ENCODE peak calls at places on chromosomes 2 and 18, in nine cellular contexts. Y is adrenal gland, T is Peyer's patch, X is transverse colon, B is uterus, O is IMR-90, L is HepG2, R is K562, D is ovary. Q is an unnamed sample. For H3K36me3 and H3K4me1, the result is how much of the 10 kb centered on the place peaks cover.

GRCh38 chr2:239991689-239992314 is 33.3 kb downstream of the NDUFA10 start:
- DNase-seq in Y (peak), T (no peak), X (no peak), B (no peak), O (peak), L (peak), R (peak), D (no peak), Q (no peak)

GRCh38 chr18:11955299-11956029 is 25.8 kb upstream of the IMPA2 start:
- DNase-seq in Y (peak), T (no peak), X (peak), B (peak), O (peak), L (peak), R (peak), D (no peak), Q (no peak)

GRCh38 chr2:39837856-39838453 is 58.9 kb upstream of the THUMPD2 start:
- DNase-seq in Y (peak), T (no peak), X (no peak), B (no peak), O (peak), L (peak), R (peak), D (no peak), Q (no peak)

GRCh38 chr2:239630618-239631286 is 229.9 kb upstream of the HDAC4 start:
- DNase-seq in Y (peak), T (no peak), X (no peak), B (peak), O (peak), L (no peak), R (no peak), D (no peak), Q (peak)

GRCh38 chr2:203740741-203741363 is 34.4 kb downstream of the CD28 start:
- DNase-seq in Y (no peak), T (no peak), X (no peak), B (no peak), O (peak), L (no peak), R (no peak), D (no peak), Q (no peak)

GRCh38 chr2:64354857-64355680 is 98.9 kb upstream of the LGALSL start:
- DNase-seq in Y (peak), T (no peak), X (no peak), B (no peak), O (peak), L (no peak), R (peak), D (no peak), Q (no peak)

GRCh38 chr2:226680674-226681073 is 118.9 kb downstream of the IRS1 start:
- DNase-seq in Y (no peak), T (no peak), X (no peak), B (no peak), O (no peak), L (peak), R (no peak), D (no peak), Q (no peak)

GRCh38 chr2:195898505-195898904 is 170.1 kb downstream of the DNAH7 start:
- DNase-seq in Y (peak), T (no peak), X (peak), B (peak), O (peak), L (peak), R (no peak), D (peak), Q (no peak)

GRCh38 chr2:241799522-241800197 is 9.3 kb upstream of the NEU4 start:
- DNase-seq in Y (no peak), T (no peak), X (peak), B (peak), O (no peak), L (no peak), R (no peak), D (peak), Q (no peak)

DNA sequence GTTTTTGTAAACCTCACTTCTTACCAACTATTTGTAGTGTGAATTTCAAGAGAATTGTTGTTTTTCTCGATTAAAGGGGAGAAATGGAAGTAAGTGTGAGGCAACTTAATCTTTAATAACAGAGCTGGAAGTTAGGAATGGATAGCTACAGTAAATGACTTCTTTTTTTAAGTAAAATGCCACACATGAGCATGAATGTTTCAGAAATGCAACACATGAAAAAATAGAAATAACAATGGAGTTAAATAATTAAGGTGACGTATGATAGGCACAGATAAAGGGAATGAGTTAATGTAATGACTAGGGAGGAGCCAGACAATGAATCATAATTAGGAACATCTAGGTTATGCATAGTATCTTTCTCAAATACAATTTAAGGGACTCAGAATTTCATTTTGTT is 3.4 kb downstream of the REL start:
- DNase-seq in Y (no peak), T (no peak), X (no peak), B (no peak), O (peak), L (no peak), R (no peak), D (no peak), Q (no peak)
- TF ChIP-seq POLR2A in Y (no peak), T (no peak), X (no peak), B (no peak), O (no peak), L (no peak), R (no peak), D (no peak), Q (no peak)

GRCh38 chr2:150483532-150483931 is 3.9 kb downstream of the RND3 start:
- DNase-seq in Y (no peak), T (no peak), X (no peak), B (no peak), O (no peak), L (no peak), R (no peak), D (no peak), Q (no peak)
- H3K36me3 ChIP-seq in Y (under half), T (under half), X (under half), B (under half), O (under half), L (under half), R (under half), D (under half), Q (under half)

GRCh38 chr2:36455788-36456187 is 100.2 kb downstream of the CRIM1 start:
- DNase-seq in Y (no peak), T (no peak), X (no peak), B (no peak), O (peak), L (no peak), R (no peak), D (no peak), Q (no peak)

GRCh38 chr2:36452279-36452678 is 96.7 kb downstream of the CRIM1 start:
- DNase-seq in Y (no peak), T (no peak), X (no peak), B (no peak), O (peak), L (no peak), R (no peak), D (no peak), Q (no peak)

GRCh38 chr2:36456227-36456788 is 100.7 kb downstream of the CRIM1 start:
- DNase-seq in Y (peak), T (peak), X (peak), B (peak), O (peak), L (no peak), R (no peak), D (peak), Q (no peak)

GRCh38 chr2:36453652-36454051 is 98.1 kb downstream of the CRIM1 start:
- DNase-seq in Y (no peak), T (no peak), X (no peak), B (no peak), O (peak), L (peak), R (no peak), D (no peak), Q (no peak)

GRCh38 chr2:36455011-36455410 is 99.4 kb downstream of the CRIM1 start:
- DNase-seq in Y (no peak), T (no peak), X (no peak), B (no peak), O (no peak), L (no peak), R (no peak), D (no peak), Q (no peak)
- H3K4me1 ChIP-seq in Y (under half), T (under half), X (under half), B (under half), O (under half), L (half or more), R (under half), D (under half), Q (under half)

DNA sequence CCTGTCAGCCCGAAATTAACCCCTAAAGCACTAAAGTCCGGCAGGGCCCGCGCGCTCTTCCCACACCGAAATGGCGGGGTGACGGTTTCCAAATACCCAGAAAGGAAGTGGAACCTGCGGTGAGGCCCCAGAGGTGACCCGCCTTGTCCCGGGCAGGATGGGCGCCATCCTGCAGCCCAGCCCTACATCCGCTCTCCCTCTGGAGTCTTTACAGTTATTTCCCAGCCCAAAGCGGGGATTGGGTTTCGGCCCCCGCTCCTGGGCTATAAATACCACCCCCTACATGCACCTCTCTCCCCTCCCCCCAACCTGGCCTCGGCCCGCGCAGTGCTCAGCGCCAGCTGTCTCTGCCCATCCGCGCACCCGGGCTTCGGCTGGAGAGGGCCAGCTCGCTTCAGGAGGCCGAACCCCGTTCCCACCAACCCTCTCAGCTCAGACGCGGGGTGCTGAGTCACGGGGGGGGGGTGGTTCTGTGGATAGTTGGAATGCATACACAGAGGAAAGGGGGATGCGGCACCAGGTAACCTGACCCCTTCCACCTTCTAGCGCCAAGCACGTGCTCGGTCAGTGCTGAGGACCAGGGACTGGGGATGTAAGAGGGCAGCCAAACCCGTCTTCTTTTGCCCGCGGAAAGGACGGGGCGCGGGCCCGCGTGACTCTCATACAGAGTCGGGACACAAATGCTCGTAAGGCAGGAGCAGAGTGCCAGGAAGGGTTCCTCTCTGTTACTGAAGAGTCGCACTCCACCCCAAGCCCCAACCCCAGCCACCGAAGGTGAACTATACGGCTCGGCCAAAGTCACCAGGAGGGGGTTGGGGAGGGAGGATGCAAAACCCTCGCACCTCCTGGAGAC is at the start of gene TUBA4B:
- DNase-seq in Y (peak), T (peak), X (peak), B (peak), O (peak), L (no peak), R (peak), D (peak), Q (no peak)
- TF ChIP-seq POLR2A in Y (no peak), T (no peak), X (no peak), B (no peak), O (no peak), L (no peak), R (no peak), D (no peak), Q (no peak)

DNA sequence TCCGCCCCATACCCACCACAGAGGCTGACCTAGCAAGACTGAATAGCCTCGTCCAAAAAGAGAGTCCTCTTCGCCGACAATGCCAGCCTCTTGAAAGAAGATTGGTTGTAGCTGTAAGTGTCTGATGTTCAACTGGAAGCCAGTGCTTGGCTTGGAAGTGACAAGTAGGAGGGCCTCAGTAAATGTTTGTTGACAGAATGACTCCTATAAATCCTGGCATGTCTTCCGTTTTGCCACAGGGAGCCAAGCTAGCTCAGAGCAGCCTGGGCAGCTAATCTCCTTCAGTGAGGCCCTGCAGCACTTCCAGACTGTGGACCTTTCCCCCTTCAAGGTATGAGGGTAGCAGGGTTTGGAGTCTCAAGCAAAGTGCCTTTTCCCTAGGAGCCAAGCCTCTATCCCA is 14.9 kb downstream of the ELMOD3 start:
- DNase-seq in Y (no peak), T (no peak), X (peak), B (no peak), O (no peak), L (no peak), R (no peak), D (no peak), Q (peak)
- H3K36me3 ChIP-seq in Y (under half), T (under half), X (under half), B (under half), O (under half), L (under half), R (under half), D (under half), Q (under half)

DNA sequence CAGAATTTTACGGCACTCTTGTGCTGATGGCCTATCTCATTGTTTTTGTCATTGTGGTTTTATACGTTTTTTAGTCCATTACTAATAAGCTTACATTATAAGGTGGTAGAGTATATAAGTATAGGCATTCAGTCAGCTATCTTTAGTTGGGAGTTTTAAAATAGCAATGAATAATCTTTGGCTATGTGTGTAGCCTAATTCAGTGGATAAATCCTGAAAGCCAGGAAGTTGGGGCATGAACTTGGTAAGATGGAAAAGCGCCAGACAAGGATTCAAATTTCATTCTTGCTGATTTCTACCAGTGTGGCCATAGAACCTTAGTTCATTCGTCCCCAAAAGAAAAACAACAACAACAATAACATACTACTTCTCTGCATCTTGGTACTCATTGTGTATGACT is 31.2 kb downstream of the EPC2 start:
- DNase-seq in Y (no peak), T (no peak), X (no peak), B (no peak), O (peak), L (no peak), R (no peak), D (no peak), Q (no peak)
- H3K4me1 ChIP-seq in Y (under half), T (under half), X (under half), B (under half), O (under half), L (under half), R (under half), D (under half), Q (under half)

DNA sequence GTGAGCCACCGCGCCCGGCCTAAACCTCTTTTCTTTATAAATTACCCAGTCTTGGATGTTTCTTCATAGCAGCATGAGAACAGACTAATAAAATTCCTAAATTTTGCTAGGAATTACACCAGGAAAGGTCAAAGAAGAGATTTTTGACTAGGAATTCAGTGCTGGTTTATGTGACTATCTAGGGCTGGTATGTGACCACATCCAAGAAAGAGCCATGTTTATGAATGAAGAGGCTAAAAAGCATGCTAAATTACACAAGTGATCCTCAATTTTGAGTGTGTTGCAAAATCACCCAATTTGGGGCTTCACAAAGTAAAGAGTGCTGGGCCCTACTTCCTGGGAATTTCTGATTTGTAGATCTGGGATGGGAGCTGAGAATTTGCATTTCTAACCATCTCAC is 123.6 kb downstream of the CSRNP3 start:
- DNase-seq in Y (no peak), T (no peak), X (no peak), B (no peak), O (no peak), L (no peak), R (no peak), D (no peak), Q (no peak)
- TF ChIP-seq POLR2A in Y (no peak), T (no peak), X (no peak), B (no peak), O (no peak), L (no peak), R (no peak), D (no peak), Q (no peak)

GRCh38 chr2:47068966-47069627 is 86.0 kb downstream of the STPG4 start:
- DNase-seq in Y (no peak), T (no peak), X (no peak), B (no peak), O (no peak), L (no peak), R (no peak), D (no peak), Q (no peak)
- H3K36me3 ChIP-seq in Y (under half), T (under half), X (under half), B (under half), O (under half), L (under half), R (under half), D (under half), Q (under half)

GRCh38 chr2:47075361-47076125 is 79.6 kb downstream of the STPG4 start:
- DNase-seq in Y (no peak), T (no peak), X (no peak), B (no peak), O (peak), L (no peak), R (no peak), D (no peak), Q (no peak)
- H3K4me1 ChIP-seq in Y (half or more), T (under half), X (half or more), B (under half), O (under half), L (half or more), R (under half), D (under half), Q (under half)

GRCh38 chr2:236552586-236552985 is 17.0 kb upstream of the ACKR3 start:
- DNase-seq in Y (no peak), T (no peak), X (no peak), B (no peak), O (no peak), L (no peak), R (no peak), D (no peak), Q (no peak)

GRCh38 chr2:236550701-236551465 is 18.7 kb upstream of the ACKR3 start:
- DNase-seq in Y (no peak), T (no peak), X (no peak), B (no peak), O (no peak), L (no peak), R (no peak), D (no peak), Q (no peak)

GRCh38 chr2:236550298-236550697 is 19.3 kb upstream of the ACKR3 start:
- DNase-seq in Y (no peak), T (no peak), X (no peak), B (no peak), O (no peak), L (no peak), R (no peak), D (no peak), Q (no peak)

GRCh38 chr2:236553522-236553921 is 16.1 kb upstream of the ACKR3 start:
- DNase-seq in Y (no peak), T (no peak), X (no peak), B (no peak), O (no peak), L (no peak), R (no peak), D (no peak), Q (no peak)

GRCh38 chr2:236551843-236552542 is 17.6 kb upstream of the ACKR3 start:
- DNase-seq in Y (no peak), T (no peak), X (no peak), B (no peak), O (no peak), L (no peak), R (no peak), D (no peak), Q (no peak)
- TF ChIP-seq POLR2A in Y (no peak), T (no peak), X (no peak), B (no peak), O (no peak), L (no peak), R (no peak), D (no peak), Q (no peak)

Q was measured in breast epithelium.